ENCODE peak calls at places on chromosome 6, in four cellular contexts. Z is fibroblast of lung; Q is lower lobe of right lung; V is activated CD8-positive, alpha-beta T cell treated with anti-CD3 and anti-CD28 coated beads, Interleukin-2, amount 10 ng/mL, durations not matched to agents 7 days and 5 days. F is an unnamed sample.

GRCh38 chr6:68776382-68776781 is 141.3 kb downstream of the ADGRB3 start:
- DNase-seq in Z (no peak), Q (no peak), V (no peak), F (no peak)

GRCh38 chr6:124962617-124963415 is 579 bp downstream of the RNF217 start:
- DNase-seq in Z (peak), Q (peak), V (no peak), F (peak)

GRCh38 chr6:108587258-108588059 is 26.7 kb downstream of the FOXO3 start:
- DNase-seq in Z (peak), Q (no peak), V (no peak), F (no peak)

GRCh38 chr6:127938701-127939100 is 37.8 kb upstream of the THEMIS start:
- DNase-seq in Z (peak), Q (no peak), V (no peak), F (no peak)

GRCh38 chr6:19157496-19157895 is 679.7 kb upstream of the ID4 start:
- DNase-seq in Z (no peak), Q (no peak), V (no peak), F (no peak)

GRCh38 chr6:134363323-134364039 is 45.6 kb upstream of the SGK1 start:
- DNase-seq in Z (peak), Q (no peak), V (no peak), F (no peak)

GRCh38 chr6:19269341-19269898 is 567.8 kb upstream of the ID4 start:
- DNase-seq in Z (no peak), Q (no peak), V (no peak), F (no peak)

GRCh38 chr6:64357430-64357829 is 721.8 kb downstream of the PHF3 start:
- DNase-seq in Z (no peak), Q (no peak), V (no peak), F (no peak)

GRCh38 chr6:139625998-139626975 is 251.8 kb upstream of the CITED2 start:
- DNase-seq in Z (peak), Q (no peak), V (no peak), F (no peak)

GRCh38 chr6:100763617-100764016 is 117.5 kb downstream of the ASCC3 start:
- DNase-seq in Z (no peak), Q (no peak), V (no peak), F (no peak)

GRCh38 chr6:41675176-41675767 is 37.0 kb downstream of the MDFI start:
- DNase-seq in Z (no peak), Q (no peak), V (no peak), F (no peak)

GRCh38 chr6:142058216-142058925 is 74.4 kb upstream of the GJE1 start:
- DNase-seq in Z (peak), Q (no peak), V (no peak), F (no peak)

GRCh38 chr6:17186925-17187324 is 85.1 kb downstream of the STMND1 start:
- DNase-seq in Z (no peak), Q (no peak), V (no peak), F (no peak)

GRCh38 chr6:69817358-69817757 is 20.5 kb upstream of the LMBRD1 start:
- DNase-seq in Z (no peak), Q (no peak), V (no peak), F (no peak)

GRCh38 chr6:93416575-93417420 is 2.6 kb downstream of the EPHA7 start:
- DNase-seq in Z (peak), Q (peak), V (peak), F (no peak)

GRCh38 chr6:4612636-4613171 is 163.5 kb upstream of the CDYL start:
- DNase-seq in Z (peak), Q (no peak), V (no peak), F (no peak)

GRCh38 chr6:35213824-35214756 is at the start of gene SCUBE3:
- DNase-seq in Z (peak), Q (no peak), V (peak), F (peak)

GRCh38 chr6:69285054-69285453 is 511.8 kb downstream of the LMBRD1 start:
- DNase-seq in Z (no peak), Q (no peak), V (no peak), F (no peak)

GRCh38 chr6:105504660-105505059 is 101.8 kb upstream of the PREP start:
- DNase-seq in Z (no peak), Q (no peak), V (no peak), F (no peak)

GRCh38 chr6:139768196-139768595 is 393.7 kb upstream of the CITED2 start:
- DNase-seq in Z (no peak), Q (no peak), V (no peak), F (no peak)

GRCh38 chr6:37547564-37548061 is 47.9 kb upstream of the CCDC167 start:
- DNase-seq in Z (peak), Q (no peak), V (peak), F (no peak)

F was measured in SW480.